ENCODE peak calls at places on chromosomes 16 and 17, in four cellular contexts. One of them, this sample, is unnamed.

GRCh38 chr17:50206604-50207293 is 5.3 kb upstream of the COL1A1 start:
- DNase-seq in IMR-90: peak
- DNase-seq in neuronal stem cell: no peak
- DNase-seq in H9: peak
- DNase-seq in this sample: no peak

GRCh38 chr16:1208239-1208830 is 16.7 kb downstream of the TPSG1 start:
- DNase-seq in IMR-90: no peak
- DNase-seq in neuronal stem cell: no peak
- DNase-seq in H9: no peak
- DNase-seq in this sample: no peak

GRCh38 chr17:39863918-39864746 is at the start of gene IKZF3:
- DNase-seq in IMR-90: peak
- DNase-seq in neuronal stem cell: peak
- DNase-seq in H9: peak
- DNase-seq in this sample: peak

GRCh38 chr16:80250376-80250775 is 290.4 kb upstream of the DYNLRB2 start:
- DNase-seq in IMR-90: no peak
- DNase-seq in neuronal stem cell: no peak
- DNase-seq in H9: no peak
- DNase-seq in this sample: no peak

GRCh38 chr16:270381-271255 is 5.1 kb downstream of the RGS11 start:
- DNase-seq in IMR-90: no peak
- DNase-seq in neuronal stem cell: no peak
- DNase-seq in H9: peak
- DNase-seq in this sample: no peak

GRCh38 chr16:57349212-57350031 is 9.2 kb upstream of the CCL22 start:
- DNase-seq in IMR-90: no peak
- DNase-seq in neuronal stem cell: no peak
- DNase-seq in H9: no peak
- DNase-seq in this sample: no peak

GRCh38 chr17:14359251-14359939 is 58.5 kb downstream of the HS3ST3B1 start:
- DNase-seq in IMR-90: no peak
- DNase-seq in neuronal stem cell: no peak
- DNase-seq in H9: peak
- DNase-seq in this sample: no peak

GRCh38 chr17:47823519-47823918 is 1.9 kb upstream of the OSBPL7 start:
- DNase-seq in IMR-90: no peak
- DNase-seq in neuronal stem cell: no peak
- DNase-seq in H9: no peak
- DNase-seq in this sample: no peak

GRCh38 chr17:77376795-77377751 is 236.3 kb downstream of the SEC14L1 start:
- DNase-seq in IMR-90: peak
- DNase-seq in neuronal stem cell: no peak
- DNase-seq in H9: no peak
- DNase-seq in this sample: no peak

GRCh38 chr17:58492238-58493121 is 4.3 kb upstream of the HSF5 start:
- DNase-seq in IMR-90: no peak
- DNase-seq in neuronal stem cell: no peak
- DNase-seq in H9: no peak
- DNase-seq in this sample: peak

GRCh38 chr17:76670020-76670707 is 26.6 kb upstream of the ST6GALNAC1 start:
- DNase-seq in IMR-90: no peak
- DNase-seq in neuronal stem cell: no peak
- DNase-seq in H9: no peak
- DNase-seq in this sample: no peak

GRCh38 chr17:52681486-52681885 is 523.0 kb upstream of the CA10 start:
- DNase-seq in IMR-90: no peak
- DNase-seq in neuronal stem cell: no peak
- DNase-seq in H9: no peak
- DNase-seq in this sample: no peak

GRCh38 chr16:324451-325334 is 27.8 kb downstream of the AXIN1 start:
- DNase-seq in IMR-90: no peak
- DNase-seq in neuronal stem cell: no peak
- DNase-seq in H9: no peak
- DNase-seq in this sample: no peak

GRCh38 chr17:32319548-32319905 is 22.4 kb downstream of the C17orf75 start:
- DNase-seq in IMR-90: peak
- DNase-seq in neuronal stem cell: peak
- DNase-seq in H9: peak
- DNase-seq in this sample: peak

GRCh38 chr16:28011223-28011622 is 52.3 kb downstream of the GSG1L start:
- DNase-seq in IMR-90: no peak
- DNase-seq in neuronal stem cell: no peak
- DNase-seq in H9: no peak
- DNase-seq in this sample: no peak

GRCh38 chr16:82414476-82414875 is 212.3 kb upstream of the CDH13 start:
- DNase-seq in IMR-90: no peak
- DNase-seq in neuronal stem cell: no peak
- DNase-seq in H9: no peak
- DNase-seq in this sample: no peak

GRCh38 chr16:82412770-82413169 is 214.0 kb upstream of the CDH13 start:
- DNase-seq in IMR-90: no peak
- DNase-seq in neuronal stem cell: no peak
- DNase-seq in H9: no peak
- DNase-seq in this sample: no peak
- H3K23ac ChIP-seq in IMR-90: no peak
- H3K23ac ChIP-seq in neuronal stem cell: peak
- H3K23ac ChIP-seq in H9: no peak
- H3K23ac ChIP-seq in this sample: no peak

DNA sequence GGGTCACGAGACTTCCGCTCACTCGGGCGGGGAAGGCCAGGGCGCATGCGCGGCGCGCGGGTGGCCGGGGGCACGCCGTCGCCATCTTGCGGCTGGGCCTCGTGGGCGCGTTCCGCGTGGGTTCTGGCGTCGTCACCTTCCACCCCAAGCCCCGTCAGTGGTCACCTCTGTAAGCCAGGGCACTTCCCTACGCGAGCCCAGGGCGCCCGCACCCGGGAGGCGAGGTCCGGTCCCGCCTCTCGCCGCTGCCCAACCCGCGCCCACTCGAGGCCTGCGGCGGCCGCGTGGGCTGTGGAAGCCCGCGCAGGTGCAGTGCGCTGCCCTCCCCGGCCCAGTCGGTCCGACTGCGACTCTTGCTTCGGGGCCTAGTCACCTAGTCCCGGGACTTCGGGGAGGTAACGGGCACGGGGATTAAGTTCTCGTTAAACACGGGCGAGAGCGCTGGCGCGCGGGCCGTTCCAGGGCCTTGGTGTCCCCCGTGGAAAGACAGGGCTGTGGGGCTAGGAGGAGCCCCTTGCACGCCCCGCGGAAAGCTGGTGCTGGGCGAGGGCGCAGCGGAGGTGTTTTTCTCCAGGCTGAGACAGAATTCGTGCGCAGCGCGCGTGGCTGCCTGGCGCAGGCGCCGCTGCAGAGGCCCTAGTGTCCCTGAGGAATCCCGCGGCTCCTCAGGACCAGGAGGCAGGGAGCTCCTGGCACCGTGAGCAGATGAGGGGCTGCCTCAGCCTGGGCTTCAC is 417 bp upstream of the ARHGDIA start:
- DNase-seq in IMR-90: peak
- DNase-seq in neuronal stem cell: peak
- DNase-seq in H9: peak
- DNase-seq in this sample: no peak
- H3K23ac ChIP-seq in IMR-90: peak
- H3K23ac ChIP-seq in neuronal stem cell: peak
- H3K23ac ChIP-seq in H9: no peak
- H3K23ac ChIP-seq in this sample: no peak

DNA sequence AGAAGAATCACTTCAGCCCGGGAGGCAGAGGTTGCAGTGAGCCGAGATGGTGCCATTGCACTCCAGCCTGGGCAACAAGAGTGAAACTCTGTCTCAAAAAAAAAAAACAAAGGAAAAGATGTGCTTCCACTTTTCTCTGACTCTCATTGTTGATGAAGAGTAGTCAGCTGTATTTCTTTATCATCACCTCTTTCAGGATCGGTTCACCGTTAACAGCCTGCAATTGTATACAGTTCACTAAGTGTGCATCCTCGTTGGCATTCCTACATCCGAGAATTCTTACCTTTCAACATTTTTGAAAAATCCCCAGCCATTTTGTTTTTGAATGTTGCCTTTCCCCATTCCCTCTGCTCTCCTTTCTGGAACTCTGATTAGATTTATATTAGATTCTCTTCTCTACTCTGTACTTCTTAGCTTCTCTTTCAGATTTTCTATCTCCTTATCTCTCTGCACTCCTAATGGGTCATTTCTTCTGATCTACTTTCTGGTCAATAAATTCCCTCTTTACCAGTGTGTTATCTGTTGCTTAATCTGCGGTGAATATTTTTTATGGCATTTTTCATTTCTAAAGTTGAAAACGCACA is 26.9 kb upstream of the ZC3H18 start:
- DNase-seq in IMR-90: no peak
- DNase-seq in neuronal stem cell: no peak
- DNase-seq in H9: no peak
- DNase-seq in this sample: no peak
- H3K23ac ChIP-seq in IMR-90: no peak
- H3K23ac ChIP-seq in neuronal stem cell: no peak
- H3K23ac ChIP-seq in H9: no peak
- H3K23ac ChIP-seq in this sample: no peak

GRCh38 chr17:44767493-44767892 is 8.7 kb downstream of the ADAM11 start:
- DNase-seq in IMR-90: no peak
- DNase-seq in neuronal stem cell: no peak
- DNase-seq in H9: peak
- DNase-seq in this sample: no peak

GRCh38 chr17:44770526-44770925 is 11.7 kb downstream of the ADAM11 start:
- DNase-seq in IMR-90: no peak
- DNase-seq in neuronal stem cell: no peak
- DNase-seq in H9: no peak
- DNase-seq in this sample: no peak

GRCh38 chr17:44769647-44770084 is 10.9 kb downstream of the ADAM11 start:
- DNase-seq in IMR-90: no peak
- DNase-seq in neuronal stem cell: no peak
- DNase-seq in H9: no peak
- DNase-seq in this sample: no peak

GRCh38 chr17:44769230-44769629 is 10.4 kb downstream of the ADAM11 start:
- DNase-seq in IMR-90: no peak
- DNase-seq in neuronal stem cell: no peak
- DNase-seq in H9: no peak
- DNase-seq in this sample: no peak

GRCh38 chr17:44768505-44769142 is 9.8 kb downstream of the ADAM11 start:
- DNase-seq in IMR-90: no peak
- DNase-seq in neuronal stem cell: no peak
- DNase-seq in H9: no peak
- DNase-seq in this sample: no peak
- H3K23ac ChIP-seq in IMR-90: no peak
- H3K23ac ChIP-seq in neuronal stem cell: no peak
- H3K23ac ChIP-seq in H9: no peak
- H3K23ac ChIP-seq in this sample: no peak

GRCh38 chr17:81346908-81347349 is 48.3 kb upstream of the BAHCC1 start:
- DNase-seq in IMR-90: no peak
- DNase-seq in neuronal stem cell: no peak
- DNase-seq in H9: peak
- DNase-seq in this sample: no peak

GRCh38 chr17:81347437-81347836 is 47.8 kb upstream of the BAHCC1 start:
- DNase-seq in IMR-90: no peak
- DNase-seq in neuronal stem cell: no peak
- DNase-seq in H9: peak
- DNase-seq in this sample: no peak

GRCh38 chr17:81348097-81349055 is 46.9 kb upstream of the BAHCC1 start:
- DNase-seq in IMR-90: no peak
- DNase-seq in neuronal stem cell: no peak
- DNase-seq in H9: peak
- DNase-seq in this sample: no peak

GRCh38 chr17:81345211-81346089 is 49.8 kb upstream of the BAHCC1 start:
- DNase-seq in IMR-90: peak
- DNase-seq in neuronal stem cell: peak
- DNase-seq in H9: peak
- DNase-seq in this sample: peak

DNA sequence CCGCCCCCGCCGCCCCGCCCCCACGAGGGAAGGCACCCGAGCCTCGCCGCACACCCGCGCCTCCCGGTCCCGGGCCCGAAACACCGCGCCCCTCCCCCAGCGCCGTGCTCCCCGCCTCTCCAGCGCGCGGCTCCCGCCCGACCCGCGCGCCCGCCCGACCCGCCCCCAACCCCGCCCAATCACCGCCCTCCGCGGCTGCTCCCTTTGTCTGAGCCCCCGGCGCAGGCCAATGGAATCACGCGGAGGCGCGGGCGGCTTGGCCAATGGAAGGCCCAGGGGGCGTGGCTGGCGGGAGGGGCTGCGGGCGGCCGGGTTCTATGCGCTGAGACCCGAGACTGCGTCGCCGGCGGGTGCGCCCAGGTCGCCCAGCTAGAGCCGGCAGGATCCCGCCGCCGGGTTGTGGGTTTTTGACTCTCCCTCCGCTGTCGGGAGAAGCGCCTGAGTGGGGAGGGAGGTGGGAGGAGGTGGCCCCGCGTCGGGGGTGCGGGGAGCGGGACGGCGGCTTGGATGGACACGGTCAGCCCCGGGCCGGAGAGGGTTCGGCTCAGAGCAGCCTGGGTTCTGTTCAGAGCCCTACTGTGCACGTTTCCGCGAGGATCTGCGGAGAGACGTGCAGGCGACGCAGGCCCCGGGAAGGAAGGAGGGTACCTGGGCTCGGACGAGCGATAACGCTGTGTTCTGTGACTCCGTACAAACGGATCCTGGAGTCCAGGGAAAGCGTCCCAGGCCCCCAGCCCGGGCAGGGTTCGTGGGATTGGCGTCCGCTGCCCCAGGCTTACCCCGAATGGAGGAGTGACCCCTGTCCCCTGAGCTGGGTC is 49.0 kb upstream of the BAHCC1 start:
- DNase-seq in IMR-90: peak
- DNase-seq in neuronal stem cell: peak
- DNase-seq in H9: peak
- DNase-seq in this sample: peak
- H3K23ac ChIP-seq in IMR-90: peak
- H3K23ac ChIP-seq in neuronal stem cell: peak
- H3K23ac ChIP-seq in H9: no peak
- H3K23ac ChIP-seq in this sample: no peak

DNA sequence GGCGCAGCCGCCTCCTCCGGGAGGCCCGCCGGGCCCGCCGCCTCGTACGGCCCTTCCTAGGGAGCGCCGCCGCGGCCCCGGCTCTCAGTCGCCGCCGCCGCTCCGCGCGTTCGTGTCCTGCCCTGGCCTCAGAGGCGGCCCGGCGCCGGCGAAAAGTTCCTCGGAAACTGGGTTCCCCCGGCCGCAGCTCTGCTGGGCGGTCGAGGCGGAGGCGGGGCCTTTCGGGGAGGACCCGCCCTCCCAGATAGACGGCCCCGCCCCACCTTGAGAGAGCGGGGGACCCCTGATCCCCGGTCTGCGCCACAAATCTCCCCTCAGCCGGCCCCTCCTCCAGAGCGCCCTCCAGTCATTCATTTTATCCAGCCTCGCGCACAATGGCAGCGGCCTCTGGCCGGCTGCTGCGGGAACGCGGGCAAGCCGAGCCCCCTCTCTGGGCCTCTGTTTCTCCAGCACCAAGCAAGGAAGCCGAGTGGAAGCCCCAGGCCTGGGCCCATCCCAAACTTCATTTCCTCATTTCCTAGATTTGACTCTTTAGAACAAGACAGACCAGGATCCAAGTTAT is at the start of gene SREBF1:
- DNase-seq in IMR-90: peak
- DNase-seq in neuronal stem cell: peak
- DNase-seq in H9: peak
- DNase-seq in this sample: peak
- H3K23ac ChIP-seq in IMR-90: peak
- H3K23ac ChIP-seq in neuronal stem cell: peak
- H3K23ac ChIP-seq in H9: no peak
- H3K23ac ChIP-seq in this sample: no peak

This sample was measured in H1.